ENCODE peak calls at places on chromosomes 11 and 22, in four cellular contexts. V is K562, L is GM12878, C is HepG2. D is an unnamed sample.

GRCh38 chr11:133894956-133895549 is 49.7 kb upstream of the SPATA19 start:
- DNase-seq in L (peak), V (no peak), C (no peak), D (no peak)

GRCh38 chr11:37468344-37468743 is 870.3 kb upstream of the RAG2 start:
- DNase-seq in L (no peak), C (no peak), V (no peak), D (no peak)

GRCh38 chr11:19650929-19651487 is 61.6 kb upstream of the NAV2 start:
- DNase-seq in L (no peak), V (no peak), C (no peak), D (no peak)

GRCh38 chr11:125315088-125315740 is 150.7 kb downstream of the PKNOX2 start:
- DNase-seq in C (no peak), L (no peak), V (no peak), D (no peak)

GRCh38 chr11:45982656-45983470 is 60.4 kb downstream of the LARGE2 start:
- DNase-seq in L (no peak), V (peak), C (no peak), D (no peak)

GRCh38 chr11:34243620-34244493 is 114.0 kb downstream of the ABTB2 start:
- DNase-seq in C (no peak), V (peak), L (peak), D (peak)

GRCh38 chr11:132541794-132542193 is 990.5 kb downstream of the OPCML start:
- DNase-seq in V (no peak), C (no peak), L (peak), D (no peak)

GRCh38 chr11:68582416-68583046 is 101.8 kb upstream of the GAL start:
- DNase-seq in C (no peak), V (no peak), L (no peak), D (no peak)

GRCh38 chr22:27424319-27424718 is 377.2 kb downstream of the MN1 start:
- DNase-seq in L (no peak), C (no peak), V (no peak), D (no peak)

GRCh38 chr11:68741536-68741935 is 9.8 kb downstream of the TESMIN start:
- DNase-seq in V (no peak), C (no peak), L (no peak), D (no peak)

GRCh38 chr11:115390441-115390840 is 113.8 kb downstream of the CADM1 start:
- DNase-seq in L (no peak), V (no peak), C (no peak), D (no peak)

GRCh38 chr11:64601605-64602465 is 10.8 kb downstream of the SLC22A12 start:
- DNase-seq in C (no peak), L (no peak), V (no peak), D (no peak)
- TF ChIP-seq POLR2AphosphoS2 in C (no peak), L (no peak), V (no peak), D (no peak)

DNA sequence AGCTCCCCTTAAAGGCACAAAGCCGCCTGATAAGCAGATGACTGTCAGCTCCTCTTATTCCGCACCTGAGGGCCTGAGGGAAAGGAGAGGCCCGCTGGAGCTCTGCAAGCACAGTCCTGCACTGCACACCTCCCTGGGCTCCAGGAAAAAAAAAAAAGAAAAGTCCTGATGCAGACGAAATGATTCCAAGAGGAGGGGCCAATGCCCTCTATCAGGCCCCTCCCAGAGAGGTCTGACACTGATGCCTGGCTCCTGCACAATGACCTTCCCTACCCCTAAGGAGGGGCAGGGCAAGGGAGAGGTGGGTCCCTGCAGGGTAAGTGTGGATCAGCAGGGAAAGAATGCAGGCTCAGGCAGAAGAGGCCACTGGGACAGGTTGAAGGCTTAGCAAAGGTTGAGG is 572.7 kb downstream of the SOX6 start:
- DNase-seq in V (no peak), C (no peak), L (no peak), D (no peak)
- TF ChIP-seq POLR2AphosphoS2 in V (no peak), C (no peak), L (no peak), D (no peak)

DNA sequence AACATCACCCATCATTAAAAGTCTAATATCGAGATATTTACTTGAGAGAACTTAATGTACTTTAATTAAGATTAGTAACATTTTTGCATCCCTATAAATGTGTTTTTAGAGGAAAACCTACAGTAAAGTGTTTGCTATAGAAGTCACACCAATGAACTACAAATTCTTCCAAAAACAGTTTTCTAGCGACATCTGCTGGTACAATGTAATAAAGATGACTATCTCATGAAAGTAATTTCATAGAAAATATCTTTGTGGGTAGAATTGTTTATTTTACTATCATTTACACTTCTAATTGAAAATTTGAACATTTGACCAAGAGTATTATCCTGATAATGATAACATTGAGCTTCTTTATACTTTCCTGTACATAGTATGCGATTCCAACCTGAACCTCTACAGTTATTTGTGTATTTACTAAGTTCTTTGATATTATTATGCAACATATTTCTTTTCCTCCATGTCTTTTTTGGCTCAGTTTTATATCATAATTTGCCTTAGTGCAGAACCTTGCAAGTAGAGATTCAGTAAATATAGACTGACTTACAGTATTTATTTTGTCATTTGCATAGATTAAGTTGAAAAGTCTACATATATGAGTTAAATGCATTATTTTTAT is 252.7 kb downstream of the TMEM135 start:
- DNase-seq in L (no peak), C (peak), V (peak), D (peak)
- TF ChIP-seq POLR2AphosphoS2 in L (no peak), C (no peak), V (no peak), D (no peak)

GRCh38 chr11:111527279-111527678 is 12.7 kb downstream of the HOATZ start:
- DNase-seq in L (no peak), C (no peak), V (no peak), D (no peak)

GRCh38 chr11:111531156-111531555 is 9.4 kb upstream of the LAYN start:
- DNase-seq in L (no peak), V (no peak), C (no peak), D (no peak)

GRCh38 chr11:111526501-111526900 is 11.9 kb downstream of the HOATZ start:
- DNase-seq in C (no peak), V (no peak), L (no peak), D (peak)

GRCh38 chr11:111530091-111530490 is 10.4 kb upstream of the LAYN start:
- DNase-seq in C (no peak), L (no peak), V (no peak), D (no peak)

DNA sequence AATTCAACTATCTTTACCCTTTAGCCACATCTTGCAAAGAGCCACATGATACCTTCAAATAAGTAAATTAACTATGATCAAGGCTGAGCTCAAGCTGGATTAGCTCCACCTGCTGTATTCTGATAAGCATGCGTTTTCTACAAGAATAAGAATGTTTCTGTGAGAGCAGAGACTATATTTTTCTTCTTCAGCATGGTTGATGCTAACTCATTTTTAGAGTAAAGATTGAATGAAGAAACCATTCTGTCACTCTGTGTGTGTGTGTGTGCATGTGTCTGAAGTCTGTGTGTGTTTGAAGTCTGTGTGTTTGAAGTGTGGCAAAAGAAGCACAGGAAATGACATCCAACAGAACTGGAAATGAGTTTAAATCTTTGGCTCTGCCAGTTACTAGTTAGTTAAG is 12.0 kb upstream of the LAYN start:
- DNase-seq in C (no peak), V (no peak), L (no peak), D (no peak)
- TF ChIP-seq POLR2AphosphoS2 in C (no peak), V (no peak), L (no peak), D (no peak)

GRCh38 chr11:60921777-60922335 is 2.4 kb upstream of the TMEM132A start:
- DNase-seq in L (no peak), V (no peak), C (no peak), D (no peak)
- TF ChIP-seq POLR2AphosphoS2 in L (no peak), V (no peak), C (no peak), D (no peak)